ENCODE peak calls at places on chromosomes 16 and 17, in five cellular contexts. I is iPS-NIHi11, T is GM12878, J is Panc1, W is IMR-90. O is an unnamed sample.

GRCh38 chr17:37176683-37177082 is 199.1 kb upstream of the C17orf78 start:
- DNase-seq in I (no peak), T (no peak), W (peak), J (no peak), O (no peak)

GRCh38 chr17:40857535-40857934 is 9.5 kb downstream of the KRT12 start:
- DNase-seq in I (no peak), J (no peak), T (no peak), W (peak), O (no peak)

GRCh38 chr17:68310141-68310540 is 18.8 kb downstream of the ARSG start:
- DNase-seq in T (no peak), J (no peak), I (no peak), W (no peak), O (no peak)

GRCh38 chr17:10875984-10876555 is 38.2 kb upstream of the PIRT start:
- DNase-seq in T (no peak), W (peak), J (peak), I (peak), O (peak)

GRCh38 chr17:37447641-37448040 is 41.0 kb downstream of the TADA2A start:
- DNase-seq in W (peak), I (no peak), T (no peak), J (no peak), O (no peak)

GRCh38 chr16:80580109-80580832 is 39.5 kb downstream of the DYNLRB2 start:
- DNase-seq in I (no peak), W (peak), J (no peak), T (peak), O (no peak)

GRCh38 chr17:68943123-68943811 is 11.9 kb downstream of the ABCA8 start:
- DNase-seq in I (no peak), T (no peak), J (no peak), W (no peak), O (no peak)

GRCh38 chr17:49756805-49757496 is 7.0 kb downstream of the FAM117A start:
- DNase-seq in W (no peak), J (no peak), I (no peak), T (no peak), O (no peak)

GRCh38 chr17:76631821-76632565 is 11.6 kb downstream of the ST6GALNAC1 start:
- DNase-seq in I (peak), W (peak), J (no peak), T (no peak), O (no peak)

GRCh38 chr17:48181653-48182052 is 74.1 kb downstream of the SNX11 start:
- DNase-seq in W (peak), J (no peak), T (no peak), I (peak), O (peak)

GRCh38 chr16:81040837-81041236 is 5.2 kb downstream of the ATMIN start:
- DNase-seq in W (no peak), J (no peak), I (no peak), T (no peak), O (peak)

GRCh38 chr17:36657763-36658490 is 56.5 kb downstream of the MRM1 start:
- DNase-seq in T (no peak), I (peak), W (no peak), J (no peak), O (peak)

GRCh38 chr17:49471089-49471683 is 23.9 kb upstream of the NGFR start:
- DNase-seq in W (no peak), J (no peak), T (no peak), I (no peak), O (peak)

GRCh38 chr17:48843172-48843900 is 12.5 kb downstream of the CALCOCO2 start:
- DNase-seq in T (no peak), I (no peak), W (peak), J (no peak), O (no peak)

GRCh38 chr17:3916013-3916696 is at the start of gene P2RX1:
- DNase-seq in W (no peak), I (no peak), J (no peak), T (no peak), O (no peak)

GRCh38 chr17:57459286-57459915 is 203.1 kb downstream of the MSI2 start:
- DNase-seq in W (peak), T (no peak), J (peak), I (no peak), O (no peak)

GRCh38 chr17:45631941-45632340 is 141.4 kb upstream of the PLEKHM1 start:
- DNase-seq in I (no peak), W (no peak), T (no peak), J (no peak), O (no peak)

GRCh38 chr17:66939461-66940114 is 24.9 kb upstream of the CACNG4 start:
- DNase-seq in J (no peak), W (no peak), I (no peak), T (no peak), O (no peak)

GRCh38 chr16:19898166-19898565 is 13.5 kb upstream of the GPRC5B start:
- DNase-seq in W (no peak), T (no peak), J (no peak), I (no peak), O (no peak)

GRCh38 chr17:63035695-63036094 is 69.7 kb downstream of the TANC2 start:
- DNase-seq in I (no peak), T (no peak), W (no peak), J (no peak), O (no peak)

GRCh38 chr17:35051183-35051578 is 12.3 kb downstream of the RFFL start:
- DNase-seq in J (no peak), I (no peak), T (no peak), W (no peak), O (no peak)

GRCh38 chr16:11636172-11636721 is 32.0 kb upstream of the SNN start:
- DNase-seq in W (no peak), I (peak), J (no peak), T (no peak), O (peak)

GRCh38 chr17:79513206-79513605 is 97.6 kb downstream of the RBFOX3 start:
- DNase-seq in W (no peak), I (no peak), J (no peak), T (no peak), O (no peak)

GRCh38 chr17:58105093-58105492 is 21.9 kb downstream of the DYNLL2 start:
- DNase-seq in I (no peak), J (no peak), W (peak), T (no peak), O (no peak)

GRCh38 chr16:57263585-57264351 is 18.7 kb downstream of the ARL2BP start:
- DNase-seq in T (no peak), J (no peak), W (no peak), I (no peak), O (no peak)

GRCh38 chr17:40021471-40021961 is 6.3 kb downstream of the CSF3 start:
- DNase-seq in T (no peak), W (peak), I (no peak), J (no peak), O (no peak)